ENCODE peak calls at places on chromosomes 7 and 10, in seven cellular contexts. K is choroid plexus epithelial cell, N is brain microvascular endothelial cell, I is sigmoid colon, X is heart right ventricle, C is fibroblast of pulmonary artery, M is mesothelial cell of epicardium. B is an unnamed sample.

GRCh38 chr10:33377658-33378025 is 43.2 kb upstream of the NRP1 start:
- DNase-seq in K (peak; percentile 66), N (peak; percentile 25), I (no peak), X (no peak), C (peak; percentile 34), M (no peak), B (no peak)

GRCh38 chr10:1600861-1601260 is 136.5 kb downstream of the ADARB2 start:
- DNase-seq in K (no peak), N (no peak), I (no peak), X (no peak), C (no peak), M (no peak), B (no peak)

GRCh38 chr7:136868496-136869005 is at the start of gene CHRM2:
- DNase-seq in K (peak; percentile 61), N (no peak), I (peak; percentile 64), X (no peak), C (peak; percentile 25), M (peak; percentile 13), B (no peak)

GRCh38 chr7:35982600-35982999 is 170.5 kb upstream of the EEPD1 start:
- DNase-seq in K (no peak), N (no peak), I (no peak), X (no peak), C (no peak), M (no peak), B (no peak)

GRCh38 chr7:111006691-111007090 is 84.2 kb upstream of the LRRN3 start:
- DNase-seq in K (peak; percentile 70), N (peak; percentile 72), I (no peak), X (no peak), C (peak; percentile 33), M (no peak), B (no peak)

GRCh38 chr7:76211216-76211615 is 9.5 kb downstream of the SRRM3 start:
- DNase-seq in K (no peak), N (no peak), I (no peak), X (no peak), C (no peak), M (no peak), B (no peak)

GRCh38 chr7:18859331-18859730 is 258.1 kb downstream of the TWIST1 start:
- DNase-seq in K (peak; percentile 80), N (no peak), I (no peak), X (no peak), C (no peak), M (no peak), B (no peak)

GRCh38 chr10:50538473-50539398 is 85.0 kb downstream of the SGMS1 start:
- DNase-seq in K (no peak), N (no peak), I (no peak), X (no peak), C (no peak), M (no peak), B (no peak)

GRCh38 chr7:24980695-24981543 is 941 bp upstream of the OSBPL3 start:
- DNase-seq in K (peak; percentile 60), N (no peak), I (peak; percentile 67), X (peak; percentile 28), C (peak; percentile 35), M (no peak), B (no peak)

GRCh38 chr7:152158801-152159587 is 133.5 kb downstream of the GALNT11 start:
- DNase-seq in K (no peak), N (no peak), I (no peak), X (no peak), C (no peak), M (no peak), B (no peak)

GRCh38 chr10:84331091-84331490 is 2.7 kb downstream of the CCSER2 start:
- DNase-seq in K (no peak), N (no peak), I (no peak), X (no peak), C (no peak), M (no peak), B (no peak)

GRCh38 chr7:113636727-113637421 is 281.9 kb downstream of the PPP1R3A start:
- DNase-seq in K (peak; percentile 43), N (peak; percentile 71), I (no peak), X (no peak), C (peak; percentile 9), M (no peak), B (no peak)

GRCh38 chr7:151142686-151143040 is 24.8 kb downstream of the GBX1 start:
- DNase-seq in K (no peak), N (no peak), I (no peak), X (no peak), C (no peak), M (no peak), B (peak; percentile 52)

GRCh38 chr10:124157286-124157685 is 63.9 kb upstream of the CHST15 start:
- DNase-seq in K (peak; percentile 62), N (no peak), I (peak; percentile 47), X (no peak), C (no peak), M (no peak), B (no peak)

GRCh38 chr10:16183989-16184643 is 252.7 kb upstream of the PTER start:
- DNase-seq in K (no peak), N (no peak), I (no peak), X (no peak), C (no peak), M (no peak), B (no peak)

GRCh38 chr10:95508730-95509129 is 52.4 kb downstream of the SORBS1 start:
- DNase-seq in K (peak; percentile 29), N (peak; percentile 18), I (no peak), X (peak; percentile 51), C (peak; percentile 88), M (no peak), B (no peak)

GRCh38 chr7:38756521-38756920 is 125.3 kb upstream of the AMPH start:
- DNase-seq in K (peak; percentile 39), N (peak; percentile 39), I (no peak), X (no peak), C (peak; percentile 60), M (no peak), B (no peak)

GRCh38 chr7:158943713-158944112 is 87.4 kb downstream of the DYNC2I1 start:
- DNase-seq in K (no peak), N (no peak), I (no peak), X (no peak), C (no peak), M (no peak), B (no peak)

GRCh38 chr10:74586088-74586585 is 240.3 kb upstream of the KAT6B start:
- DNase-seq in K (peak; percentile 18), N (no peak), I (no peak), X (peak; percentile 11), C (no peak), M (no peak), B (no peak)

GRCh38 chr10:27410153-27410552 is 94.0 kb upstream of the RAB18 start:
- DNase-seq in K (no peak), N (no peak), I (no peak), X (no peak), C (no peak), M (no peak), B (no peak)

DNA sequence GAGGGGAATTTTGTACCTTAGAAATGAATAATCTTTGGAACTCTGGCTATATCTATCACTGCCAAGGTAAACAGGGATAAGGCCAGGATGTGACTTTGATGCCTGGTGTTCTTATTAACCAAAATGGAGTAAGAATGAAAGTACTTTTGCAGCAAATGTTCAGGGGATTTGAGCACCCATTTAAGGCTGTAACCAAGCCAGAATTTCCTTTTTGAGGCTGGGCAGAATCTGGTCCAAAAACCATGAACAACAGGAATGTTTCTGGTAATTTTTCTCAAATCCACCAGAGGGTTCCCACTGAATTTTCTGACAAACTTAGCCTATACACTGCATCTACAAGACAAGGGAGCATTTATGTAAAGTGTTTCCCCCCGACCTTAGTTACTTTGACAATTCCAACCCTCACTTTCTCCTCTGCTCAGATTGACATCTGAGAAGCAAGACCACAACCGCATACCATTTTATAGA is 120.6 kb downstream of the BAMBI start:
- DNase-seq in K (peak; percentile 51), N (no peak), I (no peak), X (no peak), C (peak; percentile 69), M (no peak), B (no peak)
- TF ChIP-seq CTCF in K (peak; percentile 25), N (no peak), I (no peak), X (no peak), C (peak; percentile 22), M (no peak), B (no peak)

GRCh38 chr10:63633677-63634487 is 112.7 kb downstream of the REEP3 start:
- DNase-seq in K (peak; percentile 67), N (peak; percentile 40), I (no peak), X (no peak), C (peak; percentile 69), M (no peak), B (no peak)
- TF ChIP-seq CTCF in K (peak; percentile 70), N (peak; percentile 71), I (no peak), X (peak; percentile 52), C (peak; percentile 55), M (no peak), B (peak; percentile 63)

DNA sequence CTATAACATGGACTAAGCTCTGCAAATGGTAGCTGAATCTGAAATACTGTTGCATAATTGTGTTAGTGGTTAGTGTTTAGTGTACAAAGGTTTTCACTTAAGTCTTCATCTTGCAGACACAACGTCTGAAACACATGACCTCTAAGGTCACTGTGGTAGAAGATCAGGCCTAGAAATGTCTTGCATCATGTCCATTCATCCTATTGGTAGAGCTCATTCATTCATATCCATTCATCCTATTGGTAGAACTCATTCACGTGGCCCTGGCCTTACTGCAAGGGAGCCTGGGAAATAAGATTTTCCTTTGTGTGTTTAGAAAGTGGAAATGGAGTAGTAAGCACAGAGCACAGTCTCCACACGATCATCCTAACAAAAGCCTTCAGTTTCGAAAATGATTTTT is 485.8 kb downstream of the PLXNA4 start:
- DNase-seq in K (peak; percentile 10), N (no peak), I (no peak), X (no peak), C (no peak), M (no peak), B (no peak)
- TF ChIP-seq CTCF in K (no peak), N (no peak), I (no peak), X (no peak), C (no peak), M (no peak), B (no peak)

GRCh38 chr7:23072916-23073315 is 32.7 kb upstream of the KLHL7 start:
- DNase-seq in K (no peak), N (no peak), I (no peak), X (no peak), C (no peak), M (no peak), B (no peak)

GRCh38 chr7:23076774-23077173 is 28.8 kb upstream of the KLHL7 start:
- DNase-seq in K (no peak), N (no peak), I (no peak), X (no peak), C (no peak), M (no peak), B (no peak)

GRCh38 chr7:23074443-23075244 is 30.9 kb upstream of the KLHL7 start:
- DNase-seq in K (peak; percentile 47), N (no peak), I (no peak), X (no peak), C (no peak), M (no peak), B (no peak)

GRCh38 chr7:23075571-23075970 is 30.0 kb upstream of the KLHL7 start:
- DNase-seq in K (no peak), N (no peak), I (no peak), X (peak; percentile 13), C (no peak), M (no peak), B (no peak)

DNA sequence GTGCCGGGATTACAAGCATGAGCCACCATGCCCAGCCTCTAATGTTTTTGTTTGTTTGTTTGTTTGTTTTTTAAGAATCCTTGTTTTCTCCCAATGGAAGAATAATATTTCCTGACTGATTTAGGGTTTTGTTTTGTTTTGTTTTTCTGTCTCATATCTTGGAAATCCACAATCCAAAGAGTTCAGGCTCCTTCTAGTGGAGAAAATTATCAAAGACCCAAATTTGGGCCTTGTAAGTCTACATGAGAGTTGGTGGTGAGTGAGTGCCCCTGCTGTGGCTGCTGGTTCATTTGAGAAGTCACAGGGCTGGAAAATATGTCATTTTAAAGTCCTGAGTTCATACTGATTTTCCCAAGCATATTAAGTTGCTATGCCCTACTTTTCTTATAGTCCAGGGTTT is 33.5 kb upstream of the KLHL7 start:
- DNase-seq in K (peak; percentile 49), N (no peak), I (no peak), X (no peak), C (peak; percentile 44), M (no peak), B (no peak)
- TF ChIP-seq CTCF in K (peak; percentile 39), N (peak; percentile 37), I (no peak), X (peak; percentile 14), C (peak; percentile 34), M (no peak), B (peak; percentile 30)